ENCODE peak calls at places on chromosomes 4 and X, in four cellular contexts. One of them, this sample, is unnamed.

GRCh38 chr4:64713256-64713840 is 304.1 kb upstream of the TECRL start:
- DNase-seq in Peyer's patch: no peak
- DNase-seq in CD4-positive, alpha-beta memory T cell: no peak
- DNase-seq in left lung: no peak
- DNase-seq in this sample: no peak

GRCh38 chr4:70746179-70746839 is 24.5 kb downstream of the RUFY3 start:
- DNase-seq in Peyer's patch: no peak
- DNase-seq in CD4-positive, alpha-beta memory T cell: no peak
- DNase-seq in left lung: peak
- DNase-seq in this sample: no peak

GRCh38 chr4:78758105-78758504 is 18.0 kb upstream of the BMP2K start:
- DNase-seq in Peyer's patch: no peak
- DNase-seq in CD4-positive, alpha-beta memory T cell: no peak
- DNase-seq in left lung: no peak
- DNase-seq in this sample: no peak

GRCh38 chrX:3771756-3772155 is 58.3 kb upstream of the PRKX start:
- DNase-seq in Peyer's patch: no peak
- DNase-seq in CD4-positive, alpha-beta memory T cell: no peak
- DNase-seq in left lung: no peak
- DNase-seq in this sample: no peak

GRCh38 chrX:24081661-24082154 is 27.0 kb downstream of the EIF2S3 start:
- DNase-seq in Peyer's patch: peak
- DNase-seq in CD4-positive, alpha-beta memory T cell: peak
- DNase-seq in left lung: peak
- DNase-seq in this sample: peak

GRCh38 chr4:25069014-25069413 is 38.3 kb upstream of the LGI2 start:
- DNase-seq in Peyer's patch: no peak
- DNase-seq in CD4-positive, alpha-beta memory T cell: no peak
- DNase-seq in left lung: no peak
- DNase-seq in this sample: no peak

GRCh38 chrX:138986235-138986634 is 274.7 kb upstream of the FGF13 start:
- DNase-seq in Peyer's patch: no peak
- DNase-seq in CD4-positive, alpha-beta memory T cell: no peak
- DNase-seq in left lung: no peak
- DNase-seq in this sample: no peak

GRCh38 chr4:98833384-98833783 is 95.5 kb downstream of the EIF4E start:
- DNase-seq in Peyer's patch: no peak
- DNase-seq in CD4-positive, alpha-beta memory T cell: no peak
- DNase-seq in left lung: no peak
- DNase-seq in this sample: no peak

GRCh38 chr4:121790976-121791375 is 10.1 kb upstream of the EXOSC9 start:
- DNase-seq in Peyer's patch: no peak
- DNase-seq in CD4-positive, alpha-beta memory T cell: no peak
- DNase-seq in left lung: no peak
- DNase-seq in this sample: no peak

GRCh38 chr4:133151301-133151680 is 2.2 kb downstream of the PCDH10 start:
- DNase-seq in Peyer's patch: no peak
- DNase-seq in CD4-positive, alpha-beta memory T cell: no peak
- DNase-seq in left lung: no peak
- DNase-seq in this sample: no peak

GRCh38 chrX:153637121-153638040 is 9.6 kb upstream of the DUSP9 start:
- DNase-seq in Peyer's patch: peak
- DNase-seq in CD4-positive, alpha-beta memory T cell: no peak
- DNase-seq in left lung: no peak
- DNase-seq in this sample: no peak

GRCh38 chrX:150899191-150899757 is 806 bp upstream of the CD99L2 start:
- DNase-seq in Peyer's patch: peak
- DNase-seq in CD4-positive, alpha-beta memory T cell: peak
- DNase-seq in left lung: peak
- DNase-seq in this sample: no peak

GRCh38 chr4:74370912-74371311 is 6.0 kb downstream of the EREG start:
- DNase-seq in Peyer's patch: peak
- DNase-seq in CD4-positive, alpha-beta memory T cell: peak
- DNase-seq in left lung: no peak
- DNase-seq in this sample: no peak

GRCh38 chrX:105098201-105098600 is 122.3 kb downstream of the TEX13A start:
- DNase-seq in Peyer's patch: no peak
- DNase-seq in CD4-positive, alpha-beta memory T cell: no peak
- DNase-seq in left lung: no peak
- DNase-seq in this sample: no peak

GRCh38 chrX:40005290-40006011 is 92.3 kb downstream of the BCOR start:
- DNase-seq in Peyer's patch: no peak
- DNase-seq in CD4-positive, alpha-beta memory T cell: no peak
- DNase-seq in left lung: no peak
- DNase-seq in this sample: no peak

GRCh38 chr4:38189445-38189844 is 229.2 kb downstream of the PTTG2 start:
- DNase-seq in Peyer's patch: peak
- DNase-seq in CD4-positive, alpha-beta memory T cell: no peak
- DNase-seq in left lung: no peak
- DNase-seq in this sample: no peak

GRCh38 chr4:53647547-53647946 is 56.3 kb upstream of the LNX1 start:
- DNase-seq in Peyer's patch: no peak
- DNase-seq in CD4-positive, alpha-beta memory T cell: no peak
- DNase-seq in left lung: no peak
- DNase-seq in this sample: no peak

GRCh38 chrX:73131276-73131675 is 52.0 kb upstream of the PABPC1L2A start:
- DNase-seq in Peyer's patch: no peak
- DNase-seq in CD4-positive, alpha-beta memory T cell: no peak
- DNase-seq in left lung: no peak
- DNase-seq in this sample: no peak

GRCh38 chr4:107823870-107824366 is 814 bp upstream of the SGMS2 start:
- DNase-seq in Peyer's patch: no peak
- DNase-seq in CD4-positive, alpha-beta memory T cell: no peak
- DNase-seq in left lung: no peak
- DNase-seq in this sample: no peak

GRCh38 chr4:20320232-20320631 is 68.5 kb downstream of the SLIT2 start:
- DNase-seq in Peyer's patch: no peak
- DNase-seq in CD4-positive, alpha-beta memory T cell: no peak
- DNase-seq in left lung: no peak
- DNase-seq in this sample: no peak

GRCh38 chr4:77062856-77063255 is 12.9 kb downstream of the CCNI start:
- DNase-seq in Peyer's patch: no peak
- DNase-seq in CD4-positive, alpha-beta memory T cell: no peak
- DNase-seq in left lung: no peak
- DNase-seq in this sample: no peak

GRCh38 chrX:49829016-49829415 is at the start of gene PAGE4:
- DNase-seq in Peyer's patch: no peak
- DNase-seq in CD4-positive, alpha-beta memory T cell: no peak
- DNase-seq in left lung: no peak
- DNase-seq in this sample: no peak

GRCh38 chrX:103538728-103539127 is 19.4 kb upstream of the RAB40A start:
- DNase-seq in Peyer's patch: no peak
- DNase-seq in CD4-positive, alpha-beta memory T cell: no peak
- DNase-seq in left lung: no peak
- DNase-seq in this sample: no peak

GRCh38 chr4:105994061-105994460 is 98.8 kb downstream of the NPNT start:
- DNase-seq in Peyer's patch: no peak
- DNase-seq in CD4-positive, alpha-beta memory T cell: no peak
- DNase-seq in left lung: no peak
- DNase-seq in this sample: no peak

GRCh38 chr4:13902141-13902540 is 274.6 kb upstream of the BOD1L1 start:
- DNase-seq in Peyer's patch: no peak
- DNase-seq in CD4-positive, alpha-beta memory T cell: no peak
- DNase-seq in left lung: no peak
- DNase-seq in this sample: no peak

GRCh38 chrX:42094208-42094607 is 170.9 kb upstream of the CASK start:
- DNase-seq in Peyer's patch: no peak
- DNase-seq in CD4-positive, alpha-beta memory T cell: no peak
- DNase-seq in left lung: no peak
- DNase-seq in this sample: no peak

GRCh38 chr4:129162450-129162849 is 66.5 kb downstream of the C4orf33 start:
- DNase-seq in Peyer's patch: no peak
- DNase-seq in CD4-positive, alpha-beta memory T cell: no peak
- DNase-seq in left lung: no peak
- DNase-seq in this sample: no peak

GRCh38 chrX:33336783-33337182 is 125.4 kb upstream of the DMD start:
- DNase-seq in Peyer's patch: peak
- DNase-seq in CD4-positive, alpha-beta memory T cell: no peak
- DNase-seq in left lung: no peak
- DNase-seq in this sample: no peak

GRCh38 chrX:33339219-33339618 is 127.9 kb upstream of the DMD start:
- DNase-seq in Peyer's patch: no peak
- DNase-seq in CD4-positive, alpha-beta memory T cell: no peak
- DNase-seq in left lung: no peak
- DNase-seq in this sample: no peak
- H3K4me3 ChIP-seq in Peyer's patch: no peak
- H3K4me3 ChIP-seq in CD4-positive, alpha-beta memory T cell: no peak
- H3K4me3 ChIP-seq in left lung: no peak
- H3K4me3 ChIP-seq in this sample: no peak

DNA sequence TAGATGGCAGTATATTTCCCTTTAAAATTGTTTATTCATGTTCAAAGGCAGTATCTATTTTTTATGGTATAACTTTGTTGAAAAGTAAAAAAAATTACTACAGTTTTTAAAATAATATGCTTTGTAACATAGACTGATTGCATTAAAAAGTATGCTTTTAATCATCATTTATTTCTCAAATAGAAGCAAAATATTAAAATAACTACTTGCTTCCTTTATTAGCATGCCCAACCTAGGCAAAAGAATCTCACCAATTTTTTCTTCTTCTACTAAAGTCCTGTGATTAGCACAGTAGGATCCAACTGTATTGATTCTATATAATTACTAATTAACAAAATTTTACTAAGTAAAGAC is 69.6 kb upstream of the NFKB1 start:
- DNase-seq in Peyer's patch: no peak
- DNase-seq in CD4-positive, alpha-beta memory T cell: no peak
- DNase-seq in left lung: no peak
- DNase-seq in this sample: no peak
- H3K4me3 ChIP-seq in Peyer's patch: peak
- H3K4me3 ChIP-seq in CD4-positive, alpha-beta memory T cell: peak
- H3K4me3 ChIP-seq in left lung: peak
- H3K4me3 ChIP-seq in this sample: peak

GRCh38 chrX:71227370-71228062 is 4.5 kb downstream of the GJB1 start:
- DNase-seq in Peyer's patch: no peak
- DNase-seq in CD4-positive, alpha-beta memory T cell: no peak
- DNase-seq in left lung: no peak
- DNase-seq in this sample: no peak

GRCh38 chrX:71224969-71225368 is 1.9 kb downstream of the GJB1 start:
- DNase-seq in Peyer's patch: no peak
- DNase-seq in CD4-positive, alpha-beta memory T cell: no peak
- DNase-seq in left lung: no peak
- DNase-seq in this sample: no peak

GRCh38 chrX:71228063-71228642 is 5.1 kb downstream of the GJB1 start:
- DNase-seq in Peyer's patch: no peak
- DNase-seq in CD4-positive, alpha-beta memory T cell: no peak
- DNase-seq in left lung: no peak
- DNase-seq in this sample: no peak

GRCh38 chrX:71224098-71224708 is 1.2 kb downstream of the GJB1 start:
- DNase-seq in Peyer's patch: no peak
- DNase-seq in CD4-positive, alpha-beta memory T cell: no peak
- DNase-seq in left lung: no peak
- DNase-seq in this sample: no peak

GRCh38 chrX:71225661-71226060 is 2.6 kb downstream of the GJB1 start:
- DNase-seq in Peyer's patch: no peak
- DNase-seq in CD4-positive, alpha-beta memory T cell: no peak
- DNase-seq in left lung: no peak
- DNase-seq in this sample: no peak
- H3K4me3 ChIP-seq in Peyer's patch: no peak
- H3K4me3 ChIP-seq in CD4-positive, alpha-beta memory T cell: no peak
- H3K4me3 ChIP-seq in left lung: no peak
- H3K4me3 ChIP-seq in this sample: no peak

GRCh38 chrX:131764224-131764623 is 220.3 kb downstream of the OR13H1 start:
- DNase-seq in Peyer's patch: no peak
- DNase-seq in CD4-positive, alpha-beta memory T cell: no peak
- DNase-seq in left lung: no peak
- DNase-seq in this sample: no peak
- H3K4me3 ChIP-seq in Peyer's patch: peak
- H3K4me3 ChIP-seq in CD4-positive, alpha-beta memory T cell: no peak
- H3K4me3 ChIP-seq in left lung: peak
- H3K4me3 ChIP-seq in this sample: no peak

This sample was measured in GM12864.